ENCODE peak calls at places on chromosomes 4 and X, in four cellular contexts. I is substantia nigra, Y is omental fat pad, Q is Caki2. S is an unnamed sample.

GRCh38 chr4:143336828-143337599 is at the start of gene GAB1:
- DNase-seq in I (peak; percentile 69), Q (peak; percentile 74), Y (no peak), S (peak; percentile 46)

GRCh38 chr4:37157403-37158167 is 87.0 kb upstream of the NWD2 start:
- DNase-seq in Q (no peak), I (no peak), Y (no peak), S (no peak)

GRCh38 chr4:44845993-44846392 is 119.6 kb upstream of the GNPDA2 start:
- DNase-seq in Q (no peak), I (no peak), Y (no peak), S (no peak)

GRCh38 chrX:155242300-155242699 is 22.0 kb downstream of the RAB39B start:
- DNase-seq in Q (no peak), I (no peak), Y (no peak), S (no peak)

GRCh38 chrX:18353931-18354368 is 538 bp downstream of the SCML2 start:
- DNase-seq in I (no peak), Q (peak; percentile 14), Y (no peak), S (no peak)

GRCh38 chr4:153326513-153326912 is 18.0 kb upstream of the MND1 start:
- DNase-seq in Y (no peak), Q (peak; percentile 44), I (no peak), S (no peak)

GRCh38 chrX:15194136-15194535 is 75.7 kb downstream of the ASB9 start:
- DNase-seq in Q (no peak), Y (no peak), I (no peak), S (no peak)

GRCh38 chr4:3475041-3475712 is 12.1 kb downstream of the DOK7 start:
- DNase-seq in I (no peak), Q (no peak), Y (no peak), S (no peak)

GRCh38 chr4:147958459-147959065 is 226.7 kb downstream of the ARHGAP10 start:
- DNase-seq in I (no peak), Y (no peak), Q (no peak), S (no peak)

GRCh38 chr4:3302164-3302785 is 9.5 kb downstream of the RGS12 start:
- DNase-seq in Q (no peak), I (no peak), Y (no peak), S (no peak)

GRCh38 chr4:242121-242848 is 63.0 kb downstream of the ZNF732 start:
- DNase-seq in Q (no peak), Y (no peak), I (no peak), S (no peak)

GRCh38 chr4:23728393-23728792 is 161.5 kb downstream of the PPARGC1A start:
- DNase-seq in Q (peak; percentile 96), I (no peak), Y (no peak), S (no peak)

GRCh38 chr4:83582289-83582756 is 46.4 kb downstream of the GPAT3 start:
- DNase-seq in I (no peak), Y (no peak), Q (no peak), S (no peak)

GRCh38 chr4:10364194-10364593 is 93.0 kb downstream of the ZNF518B start:
- DNase-seq in Y (no peak), Q (no peak), I (no peak), S (no peak)

GRCh38 chr4:8316251-8316771 is 46.8 kb downstream of the HTRA3 start:
- DNase-seq in I (no peak), Q (no peak), Y (no peak), S (no peak)

GRCh38 chr4:15682790-15683495 is 1.3 kb downstream of the FAM200B start:
- DNase-seq in I (no peak), Y (no peak), Q (no peak), S (no peak)